ENCODE peak calls at places on chromosomes 12 and 14, in six cellular contexts. One of them, this sample, is unnamed.

GRCh38 chr12:123937707-123938600 is 34.7 kb downstream of the CCDC92 start:
- DNase-seq in GM12865: no peak
- DNase-seq in non-pigmented ciliary epithelial cell: no peak
- DNase-seq in nephron progenitor cell: no peak
- DNase-seq in naive thymus-derived CD4-positive, alpha-beta T cell: peak; percentile 44
- DNase-seq in GM20000: peak; percentile 67
- DNase-seq in this sample: peak; percentile 27

GRCh38 chr12:15427913-15428312 is 105.6 kb downstream of the PTPRO start:
- DNase-seq in GM12865: no peak
- DNase-seq in non-pigmented ciliary epithelial cell: no peak
- DNase-seq in nephron progenitor cell: no peak
- DNase-seq in naive thymus-derived CD4-positive, alpha-beta T cell: no peak
- DNase-seq in GM20000: no peak
- DNase-seq in this sample: no peak

GRCh38 chr14:66483322-66483721 is 2.8 kb upstream of the CCDC196 start:
- DNase-seq in GM12865: no peak
- DNase-seq in non-pigmented ciliary epithelial cell: no peak
- DNase-seq in nephron progenitor cell: no peak
- DNase-seq in naive thymus-derived CD4-positive, alpha-beta T cell: no peak
- DNase-seq in GM20000: no peak
- DNase-seq in this sample: no peak

GRCh38 chr14:43413094-43413493 is 1094.0 kb downstream of the FSCB start:
- DNase-seq in GM12865: no peak
- DNase-seq in non-pigmented ciliary epithelial cell: no peak
- DNase-seq in nephron progenitor cell: no peak
- DNase-seq in naive thymus-derived CD4-positive, alpha-beta T cell: no peak
- DNase-seq in GM20000: no peak
- DNase-seq in this sample: no peak

GRCh38 chr12:2053675-2054070 is 886 bp downstream of the CACNA1C start:
- DNase-seq in GM12865: no peak
- DNase-seq in non-pigmented ciliary epithelial cell: no peak
- DNase-seq in nephron progenitor cell: peak; percentile 66
- DNase-seq in naive thymus-derived CD4-positive, alpha-beta T cell: no peak
- DNase-seq in GM20000: no peak
- DNase-seq in this sample: no peak

GRCh38 chr14:70821916-70822705 is 12.8 kb upstream of the MAP3K9 start:
- DNase-seq in GM12865: peak; percentile 52
- DNase-seq in non-pigmented ciliary epithelial cell: no peak
- DNase-seq in nephron progenitor cell: peak; percentile 71
- DNase-seq in naive thymus-derived CD4-positive, alpha-beta T cell: no peak
- DNase-seq in GM20000: peak; percentile 77
- DNase-seq in this sample: no peak

GRCh38 chr12:40099423-40099853 is 6.4 kb downstream of the SLC2A13 start:
- DNase-seq in GM12865: no peak
- DNase-seq in non-pigmented ciliary epithelial cell: no peak
- DNase-seq in nephron progenitor cell: no peak
- DNase-seq in naive thymus-derived CD4-positive, alpha-beta T cell: no peak
- DNase-seq in GM20000: no peak
- DNase-seq in this sample: peak; percentile 41

GRCh38 chr12:12839886-12840285 is 26.7 kb downstream of the DDX47 start:
- DNase-seq in GM12865: no peak
- DNase-seq in non-pigmented ciliary epithelial cell: no peak
- DNase-seq in nephron progenitor cell: peak; percentile 28
- DNase-seq in naive thymus-derived CD4-positive, alpha-beta T cell: no peak
- DNase-seq in GM20000: no peak
- DNase-seq in this sample: no peak

GRCh38 chr12:121582583-121583333 is 1.9 kb upstream of the KDM2B start:
- DNase-seq in GM12865: no peak
- DNase-seq in non-pigmented ciliary epithelial cell: no peak
- DNase-seq in nephron progenitor cell: no peak
- DNase-seq in naive thymus-derived CD4-positive, alpha-beta T cell: no peak
- DNase-seq in GM20000: no peak
- DNase-seq in this sample: no peak

GRCh38 chr12:16523570-16524331 is 82.2 kb downstream of the LMO3 start:
- DNase-seq in GM12865: no peak
- DNase-seq in non-pigmented ciliary epithelial cell: no peak
- DNase-seq in nephron progenitor cell: no peak
- DNase-seq in naive thymus-derived CD4-positive, alpha-beta T cell: no peak
- DNase-seq in GM20000: no peak
- DNase-seq in this sample: no peak

GRCh38 chr14:61475316-61475715 is 153.9 kb downstream of the PRKCH start:
- DNase-seq in GM12865: peak; percentile 76
- DNase-seq in non-pigmented ciliary epithelial cell: no peak
- DNase-seq in nephron progenitor cell: peak; percentile 24
- DNase-seq in naive thymus-derived CD4-positive, alpha-beta T cell: no peak
- DNase-seq in GM20000: peak; percentile 54
- DNase-seq in this sample: no peak

GRCh38 chr12:58915634-58916033 is 4.7 kb downstream of the LRIG3 start:
- DNase-seq in GM12865: no peak
- DNase-seq in non-pigmented ciliary epithelial cell: peak; percentile 32
- DNase-seq in nephron progenitor cell: peak; percentile 18
- DNase-seq in naive thymus-derived CD4-positive, alpha-beta T cell: no peak
- DNase-seq in GM20000: no peak
- DNase-seq in this sample: no peak

GRCh38 chr14:84894254-84894653 is 635.7 kb upstream of the FLRT2 start:
- DNase-seq in GM12865: no peak
- DNase-seq in non-pigmented ciliary epithelial cell: no peak
- DNase-seq in nephron progenitor cell: no peak
- DNase-seq in naive thymus-derived CD4-positive, alpha-beta T cell: no peak
- DNase-seq in GM20000: no peak
- DNase-seq in this sample: no peak

GRCh38 chr12:121921106-121921505 is 2.7 kb downstream of the CFAP251 start:
- DNase-seq in GM12865: no peak
- DNase-seq in non-pigmented ciliary epithelial cell: no peak
- DNase-seq in nephron progenitor cell: no peak
- DNase-seq in naive thymus-derived CD4-positive, alpha-beta T cell: no peak
- DNase-seq in GM20000: no peak
- DNase-seq in this sample: no peak

GRCh38 chr12:65648461-65648860 is 175.8 kb upstream of the HMGA2 start:
- DNase-seq in GM12865: no peak
- DNase-seq in non-pigmented ciliary epithelial cell: no peak
- DNase-seq in nephron progenitor cell: no peak
- DNase-seq in naive thymus-derived CD4-positive, alpha-beta T cell: no peak
- DNase-seq in GM20000: no peak
- DNase-seq in this sample: no peak

GRCh38 chr14:68401855-68402254 is 391.0 kb downstream of the ZFP36L1 start:
- DNase-seq in GM12865: peak; percentile 95
- DNase-seq in non-pigmented ciliary epithelial cell: no peak
- DNase-seq in nephron progenitor cell: no peak
- DNase-seq in naive thymus-derived CD4-positive, alpha-beta T cell: no peak
- DNase-seq in GM20000: peak; percentile 61
- DNase-seq in this sample: no peak

GRCh38 chr12:109440851-109441490 is 36.1 kb downstream of the KCTD10 start:
- DNase-seq in GM12865: no peak
- DNase-seq in non-pigmented ciliary epithelial cell: no peak
- DNase-seq in nephron progenitor cell: no peak
- DNase-seq in naive thymus-derived CD4-positive, alpha-beta T cell: no peak
- DNase-seq in GM20000: no peak
- DNase-seq in this sample: no peak

GRCh38 chr14:61322799-61323290 is 1.5 kb downstream of the PRKCH start:
- DNase-seq in GM12865: peak; percentile 44
- DNase-seq in non-pigmented ciliary epithelial cell: no peak
- DNase-seq in nephron progenitor cell: no peak
- DNase-seq in naive thymus-derived CD4-positive, alpha-beta T cell: peak; percentile 68
- DNase-seq in GM20000: no peak
- DNase-seq in this sample: no peak

GRCh38 chr14:35229495-35230089 is 62.6 kb upstream of the PSMA6 start:
- DNase-seq in GM12865: peak; percentile 28
- DNase-seq in non-pigmented ciliary epithelial cell: no peak
- DNase-seq in nephron progenitor cell: no peak
- DNase-seq in naive thymus-derived CD4-positive, alpha-beta T cell: peak; percentile 3
- DNase-seq in GM20000: no peak
- DNase-seq in this sample: no peak

GRCh38 chr14:105084741-105085571 is 19.7 kb upstream of the GPR132 start:
- DNase-seq in GM12865: no peak
- DNase-seq in non-pigmented ciliary epithelial cell: no peak
- DNase-seq in nephron progenitor cell: no peak
- DNase-seq in naive thymus-derived CD4-positive, alpha-beta T cell: no peak
- DNase-seq in GM20000: no peak
- DNase-seq in this sample: no peak

GRCh38 chr12:119013023-119013422 is 31.7 kb downstream of the SRRM4 start:
- DNase-seq in GM12865: no peak
- DNase-seq in non-pigmented ciliary epithelial cell: no peak
- DNase-seq in nephron progenitor cell: no peak
- DNase-seq in naive thymus-derived CD4-positive, alpha-beta T cell: no peak
- DNase-seq in GM20000: no peak
- DNase-seq in this sample: no peak